ENCODE peak calls at places on chromosomes 3 and 15, in five cellular contexts. Z is fibroblast of villous mesenchyme, N is HFFc6, O is adrenal gland, X is lower lobe of right lung. B is an unnamed sample.

GRCh38 chr15:47349179-47349578 is 368.1 kb upstream of the SEMA6D start:
- DNase-seq in Z (no peak), N (no peak), O (no peak), X (no peak), B (no peak)

GRCh38 chr15:43239732-43240491 is 19.1 kb upstream of the EPB42 start:
- DNase-seq in Z (no peak), N (no peak), O (no peak), X (no peak), B (no peak)

GRCh38 chr3:170356596-170357175 is 829 bp upstream of the SKIL start:
- DNase-seq in Z (peak; percentile 92), N (peak; percentile 64), O (peak; percentile 89), X (peak; percentile 89), B (peak; percentile 88)

GRCh38 chr3:61975199-61975598 is 398.2 kb downstream of the FEZF2 start:
- DNase-seq in Z (no peak), N (no peak), O (no peak), X (no peak), B (no peak)

GRCh38 chr3:187616307-187616939 is 53.8 kb downstream of the SST start:
- DNase-seq in Z (peak; percentile 74), N (peak; percentile 57), O (peak; percentile 64), X (peak; percentile 53), B (peak; percentile 71)

GRCh38 chr3:102259636-102260035 is 175.2 kb upstream of the ZPLD1 start:
- DNase-seq in Z (no peak), N (no peak), O (no peak), X (no peak), B (no peak)

GRCh38 chr15:86743283-86743903 is 663.7 kb downstream of the AGBL1 start:
- DNase-seq in Z (no peak), N (no peak), O (peak; percentile 53), X (no peak), B (no peak)

GRCh38 chr3:186697510-186697909 is 19.6 kb upstream of the KNG1 start:
- DNase-seq in Z (no peak), N (no peak), O (no peak), X (no peak), B (no peak)

GRCh38 chr3:171088984-171089754 is 62.6 kb upstream of the SLC2A2 start:
- DNase-seq in Z (peak; percentile 87), N (peak; percentile 84), O (peak; percentile 55), X (no peak), B (peak; percentile 88)

GRCh38 chr3:149170672-149171071 is 41.2 kb downstream of the HPS3 start:
- DNase-seq in Z (no peak), N (no peak), O (no peak), X (no peak), B (no peak)

GRCh38 chr15:26358708-26359107 is 414.2 kb downstream of the GABRB3 start:
- DNase-seq in Z (no peak), N (no peak), O (no peak), X (no peak), B (no peak)

GRCh38 chr3:157063926-157064325 is 96.0 kb downstream of the CCNL1 start:
- DNase-seq in Z (no peak), N (no peak), O (no peak), X (no peak), B (no peak)

GRCh38 chr3:31531992-31532586 is 636 bp upstream of the STT3B start:
- DNase-seq in Z (peak; percentile 99), N (peak; percentile 98), O (peak; percentile 99), X (peak; percentile 100), B (peak; percentile 99)

GRCh38 chr3:31903686-31904431 is 77.2 kb downstream of the OSBPL10 start:
- DNase-seq in Z (peak; percentile 73), N (no peak), O (no peak), X (no peak), B (no peak)

GRCh38 chr3:13653631-13654279 is 104.8 kb downstream of the FBLN2 start:
- DNase-seq in Z (no peak), N (no peak), O (no peak), X (no peak), B (no peak)

GRCh38 chr15:38662398-38662797 is 97.8 kb upstream of the RASGRP1 start:
- DNase-seq in Z (no peak), N (no peak), O (no peak), X (no peak), B (no peak)

GRCh38 chr3:131386429-131386926 is 4.9 kb downstream of the NUDT16 start:
- DNase-seq in Z (peak; percentile 30), N (no peak), O (peak; percentile 80), X (peak; percentile 90), B (peak; percentile 55)

GRCh38 chr3:145623349-145623748 is 537.6 kb downstream of the PLOD2 start:
- DNase-seq in Z (peak; percentile 44), N (no peak), O (no peak), X (no peak), B (no peak)

GRCh38 chr15:55514414-55514850 is 6.4 kb upstream of the DNAAF4 start:
- DNase-seq in Z (no peak), N (no peak), O (no peak), X (peak; percentile 81), B (no peak)